ENCODE peak calls at places on chromosome 21, in five cellular contexts. M is Jurkat, Clone E6-1; N is GF-D8; J is stimulated activated CD8-positive, alpha-beta memory T cell treated with anti-CD3 and anti-CD28 coated beads, Interleukin-15, amount 100 ng/mL, for 1 hour; H is posterior cingulate gyrus. S is an unnamed sample.

GRCh38 chr21:29334717-29335428 is 36.2 kb downstream of the BACH1 start:
- DNase-seq in M (no peak), N (peak), J (no peak), H (no peak), S (no peak)

GRCh38 chr21:41359289-41359688 is 2.5 kb upstream of the MX2 start:
- DNase-seq in M (no peak), N (no peak), J (no peak), H (no peak), S (no peak)

GRCh38 chr21:37183749-37184148 is 83.4 kb downstream of the VPS26C start:
- DNase-seq in M (no peak), N (no peak), J (no peak), H (no peak), S (no peak)

GRCh38 chr21:34603710-34604057 is 11.2 kb downstream of the RCAN1 start:
- DNase-seq in M (no peak), N (no peak), J (no peak), H (no peak), S (no peak)

GRCh38 chr21:35159881-35160280 is 110.8 kb upstream of the RUNX1 start:
- DNase-seq in M (no peak), N (no peak), J (no peak), H (no peak), S (no peak)

GRCh38 chr21:41643246-41643966 is 123.4 kb downstream of the RIPK4 start:
- DNase-seq in M (no peak), N (no peak), J (no peak), H (no peak), S (no peak)

GRCh38 chr21:23152130-23152529 is 2153.9 kb downstream of the NCAM2 start:
- DNase-seq in M (no peak), N (no peak), J (no peak), H (no peak), S (no peak)

GRCh38 chr21:26445440-26445839 is 127.6 kb downstream of the CYYR1 start:
- DNase-seq in M (no peak), N (no peak), J (no peak), H (no peak), S (no peak)

GRCh38 chr21:36709868-36710728 is 11.2 kb downstream of the SIM2 start:
- DNase-seq in M (no peak), N (no peak), J (no peak), H (no peak), S (no peak)

GRCh38 chr21:23026878-23027277 is 2028.7 kb downstream of the NCAM2 start:
- DNase-seq in M (no peak), N (no peak), J (no peak), H (no peak), S (no peak)

GRCh38 chr21:45390831-45391742 is 13.9 kb upstream of the COL18A1 start:
- DNase-seq in M (no peak), N (no peak), J (no peak), H (peak), S (no peak)

GRCh38 chr21:17612023-17612564 is 607 bp downstream of the BTG3 start:
- DNase-seq in M (no peak), N (no peak), J (peak), H (peak), S (no peak)

GRCh38 chr21:43864313-43864805 is 664 bp upstream of the AGPAT3 start:
- DNase-seq in M (no peak), N (no peak), J (no peak), H (peak), S (no peak)

GRCh38 chr21:44946254-44947041 is 6.6 kb downstream of the SLX9 start:
- DNase-seq in M (no peak), N (no peak), J (no peak), H (no peak), S (no peak)